ENCODE peak calls at places on chromosomes 11 and 22, in eight cellular contexts. Y is epithelial cell of esophagus, U is Calu3, V is upper lobe of left lung, T is H9, E is RWPE2, K is OCI-LY7, I is cardiac muscle cell. J is an unnamed sample.

GRCh38 chr11:57598831-57599155 is 1.3 kb downstream of the SERPING1 start:
- DNase-seq in Y (no peak), U (no peak), V (no peak), T (no peak), E (no peak), K (no peak), I (peak; percentile 47), J (no peak)

GRCh38 chr11:44002191-44003093 is 45.3 kb upstream of the ACCSL start:
- DNase-seq in Y (no peak), U (no peak), V (no peak), T (no peak), E (no peak), K (no peak), I (no peak), J (no peak)

GRCh38 chr22:49209452-49210195 is 618.0 kb downstream of the BRD1 start:
- DNase-seq in Y (no peak), U (no peak), V (peak; percentile 21), T (peak; percentile 20), E (peak; percentile 19), K (no peak), I (no peak), J (no peak)

GRCh38 chr11:1077417-1078119 is 2.9 kb downstream of the MUC2 start:
- DNase-seq in Y (no peak), U (no peak), V (no peak), T (no peak), E (peak; percentile 65), K (no peak), I (no peak), J (peak; percentile 37)

GRCh38 chr11:72058416-72059034 is 21.8 kb downstream of the NUMA1 start:
- DNase-seq in Y (peak; percentile 67), U (no peak), V (no peak), T (no peak), E (no peak), K (no peak), I (no peak), J (no peak)

GRCh38 chr11:83192846-83193245 is 666 bp upstream of the ANKRD42 start:
- DNase-seq in Y (peak; percentile 16), U (no peak), V (no peak), T (no peak), E (no peak), K (no peak), I (peak; percentile 40), J (no peak)

GRCh38 chr11:60854140-60854846 is 1.5 kb downstream of the PTGDR2 start:
- DNase-seq in Y (no peak), U (no peak), V (no peak), T (no peak), E (no peak), K (no peak), I (no peak), J (no peak)

GRCh38 chr11:1570896-1571759 is 943 bp downstream of the DUSP8 start:
- DNase-seq in Y (no peak), U (peak; percentile 28), V (no peak), T (peak; percentile 59), E (no peak), K (no peak), I (no peak), J (no peak)

GRCh38 chr11:111565111-111565720 is 24.7 kb downstream of the LAYN start:
- DNase-seq in Y (peak; percentile 80), U (peak; percentile 67), V (peak; percentile 44), T (peak; percentile 53), E (no peak), K (peak; percentile 83), I (peak; percentile 84), J (peak; percentile 52)

GRCh38 chr22:46580940-46581579 is 39.1 kb upstream of the GRAMD4 start:
- DNase-seq in Y (no peak), U (no peak), V (peak; percentile 17), T (no peak), E (peak; percentile 18), K (no peak), I (no peak), J (no peak)

GRCh38 chr11:70108250-70108649 is 30.1 kb downstream of the ANO1 start:
- DNase-seq in Y (peak; percentile 23), U (no peak), V (no peak), T (no peak), E (no peak), K (no peak), I (peak; percentile 7), J (no peak)

GRCh38 chr11:66373261-66373660 is 1.7 kb upstream of the SLC29A2 start:
- DNase-seq in Y (no peak), U (no peak), V (no peak), T (no peak), E (no peak), K (no peak), I (no peak), J (no peak)

GRCh38 chr11:8219257-8220021 is 44.2 kb downstream of the LMO1 start:
- DNase-seq in Y (peak; percentile 74), U (peak; percentile 64), V (peak; percentile 35), T (peak; percentile 84), E (no peak), K (peak; percentile 37), I (peak; percentile 69), J (no peak)

GRCh38 chr11:105611837-105612480 is 2.1 kb downstream of the GRIA4 start:
- DNase-seq in Y (no peak), U (no peak), V (no peak), T (no peak), E (no peak), K (no peak), I (no peak), J (no peak)

GRCh38 chr11:47565340-47566165 is at the start of gene PTPMT1:
- DNase-seq in Y (peak; percentile 79), U (peak; percentile 81), V (peak; percentile 82), T (peak; percentile 74), E (no peak), K (peak; percentile 69), I (peak; percentile 79), J (no peak)

GRCh38 chr11:117917591-117917990 is 11.6 kb downstream of the TMPRSS13 start:
- DNase-seq in Y (no peak), U (no peak), V (no peak), T (no peak), E (peak; percentile 15), K (no peak), I (no peak), J (peak; percentile 7)

GRCh38 chr11:47466701-47467250 is 17.8 kb upstream of the RAPSN start:
- DNase-seq in Y (no peak), U (no peak), V (no peak), T (no peak), E (no peak), K (no peak), I (peak; percentile 78), J (no peak)

GRCh38 chr22:22855085-22855484 is 32.5 kb upstream of the IGLL5 start:
- DNase-seq in Y (no peak), U (no peak), V (no peak), T (no peak), E (no peak), K (no peak), I (no peak), J (no peak)

GRCh38 chr22:22856364-22856763 is 31.3 kb upstream of the IGLL5 start:
- DNase-seq in Y (no peak), U (no peak), V (no peak), T (no peak), E (no peak), K (peak; percentile 51), I (no peak), J (no peak)

GRCh38 chr22:22856885-22857606 is 30.6 kb upstream of the IGLL5 start:
- DNase-seq in Y (no peak), U (no peak), V (no peak), T (no peak), E (no peak), K (no peak), I (no peak), J (no peak)

GRCh38 chr22:22854466-22854865 is 33.1 kb upstream of the IGLL5 start:
- DNase-seq in Y (no peak), U (no peak), V (no peak), T (no peak), E (no peak), K (no peak), I (no peak), J (no peak)

GRCh38 chr22:22855617-22856308 is 31.9 kb upstream of the IGLL5 start:
- DNase-seq in Y (no peak), U (peak; percentile 60), V (no peak), T (peak; percentile 69), E (no peak), K (peak; percentile 82), I (peak; percentile 13), J (no peak)
- TF ChIP-seq CTCF in Y (peak; percentile 40), U (peak; percentile 76), V (no peak), T (peak; percentile 75), E (peak; percentile 41), K (peak; percentile 91), I (peak; percentile 40), J (peak; percentile 87)

GRCh38 chr22:32620992-32621391 is 146.4 kb downstream of the FBXO7 start:
- DNase-seq in Y (no peak), U (no peak), V (no peak), T (no peak), E (no peak), K (no peak), I (no peak), J (no peak)
- TF ChIP-seq CTCF in Y (no peak), U (no peak), V (no peak), T (peak; percentile 34), E (no peak), K (no peak), I (no peak), J (no peak)

DNA sequence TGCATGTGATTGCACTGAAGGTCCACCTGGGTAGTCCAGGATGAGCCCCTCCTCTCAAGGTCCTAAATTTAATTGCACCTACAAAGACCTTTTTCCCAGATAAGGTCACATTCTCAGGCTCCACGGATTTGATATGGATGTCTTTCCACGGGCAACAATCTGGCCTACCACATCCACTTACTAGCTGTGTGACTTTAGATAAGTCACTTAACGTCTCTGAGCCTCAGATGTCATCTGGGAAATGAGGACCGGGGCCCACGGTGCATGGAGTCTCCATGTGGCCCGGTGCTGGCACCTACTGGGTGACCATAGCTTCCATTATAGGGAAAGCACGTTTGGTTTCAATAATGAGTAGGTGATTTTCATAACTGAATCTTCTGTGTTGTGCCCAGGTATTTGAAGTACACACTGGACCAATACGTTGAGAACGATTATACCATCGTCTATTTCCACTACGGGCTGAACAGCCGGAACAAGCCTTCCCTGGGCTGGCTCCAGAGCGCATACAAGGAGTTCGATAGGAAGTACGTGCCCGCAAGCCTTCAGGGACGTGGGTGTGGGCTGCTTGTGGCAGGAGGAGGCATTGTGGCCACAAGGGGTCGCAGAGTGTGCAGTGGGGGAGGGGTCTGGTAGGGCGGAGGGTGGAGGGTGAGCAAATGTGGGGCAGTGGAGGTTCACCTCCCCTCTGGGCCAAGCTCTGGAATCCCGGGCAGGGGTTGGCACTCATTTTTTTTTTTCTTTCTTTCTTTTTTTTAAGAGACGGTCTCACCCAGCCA is 55.7 kb downstream of the ARHGAP8 start:
- DNase-seq in Y (no peak), U (no peak), V (no peak), T (peak; percentile 73), E (no peak), K (peak; percentile 22), I (no peak), J (peak; percentile 26)
- TF ChIP-seq CTCF in Y (peak; percentile 21), U (no peak), V (no peak), T (peak; percentile 65), E (no peak), K (peak; percentile 65), I (no peak), J (no peak)

GRCh38 chr11:31089117-31089516 is 280.4 kb downstream of the DCDC1 start:
- DNase-seq in Y (no peak), U (no peak), V (no peak), T (no peak), E (no peak), K (no peak), I (no peak), J (no peak)

GRCh38 chr11:31096191-31096590 is 273.3 kb downstream of the DCDC1 start:
- DNase-seq in Y (no peak), U (no peak), V (no peak), T (no peak), E (no peak), K (no peak), I (no peak), J (no peak)

GRCh38 chr11:31092638-31093037 is 276.9 kb downstream of the DCDC1 start:
- DNase-seq in Y (no peak), U (no peak), V (no peak), T (no peak), E (no peak), K (no peak), I (no peak), J (no peak)
- TF ChIP-seq CTCF in Y (no peak), U (no peak), V (no peak), T (no peak), E (no peak), K (no peak), I (no peak), J (no peak)